ENCODE peak calls at places on chromosome 15, in four cellular contexts. J, N, H and I are unnamed samples.

GRCh38 chr15:51908312-51908711 is 63.3 kb downstream of the LEO1 start:
- DNase-seq in J (no peak), N (no peak), H (no peak), I (no peak)

GRCh38 chr15:36757189-36757814 is 177.9 kb downstream of the CDIN1 start:
- DNase-seq in J (no peak), N (no peak), H (no peak), I (no peak)

GRCh38 chr15:56040081-56041035 is 46.9 kb upstream of the NEDD4 start:
- DNase-seq in J (peak; percentile 54), N (peak; percentile 88), H (peak; percentile 38), I (peak; percentile 86)

GRCh38 chr15:53130943-53131342 is 340.8 kb upstream of the ONECUT1 start:
- DNase-seq in J (no peak), N (no peak), H (no peak), I (no peak)

GRCh38 chr15:42118650-42119531 is 24.5 kb upstream of the PLA2G4D start:
- DNase-seq in J (peak; percentile 59), N (no peak), H (no peak), I (no peak)

GRCh38 chr15:70535071-70535954 is 228.0 kb downstream of the UACA start:
- DNase-seq in J (no peak), N (no peak), H (no peak), I (no peak)

GRCh38 chr15:26038693-26039092 is 175.6 kb upstream of the ATP10A start:
- DNase-seq in J (peak; percentile 58), N (no peak), H (peak; percentile 65), I (no peak)

GRCh38 chr15:41603941-41604660 is 45.1 kb downstream of the TYRO3 start:
- DNase-seq in J (peak; percentile 92), N (peak; percentile 70), H (peak; percentile 83), I (peak; percentile 45)

GRCh38 chr15:82103500-82103899 is 57.7 kb upstream of the MEX3B start:
- DNase-seq in J (no peak), N (no peak), H (no peak), I (no peak)

GRCh38 chr15:71183063-71183462 is 67.8 kb downstream of the THSD4 start:
- DNase-seq in J (no peak), N (no peak), H (no peak), I (no peak)

GRCh38 chr15:35674873-35675781 is 129.2 kb upstream of the DPH6 start:
- DNase-seq in J (peak; percentile 20), N (no peak), H (no peak), I (no peak)

GRCh38 chr15:75640483-75641175 is 605 bp upstream of the IMP3 start:
- DNase-seq in J (peak; percentile 79), N (peak; percentile 54), H (no peak), I (peak; percentile 58)

GRCh38 chr15:80970018-80970657 is 19.5 kb downstream of the MESD start:
- DNase-seq in J (peak; percentile 86), N (peak; percentile 39), H (no peak), I (peak; percentile 59)

GRCh38 chr15:58704155-58704825 is 45.2 kb downstream of the ADAM10 start:
- DNase-seq in J (no peak), N (no peak), H (no peak), I (no peak)

GRCh38 chr15:89857673-89858072 is 36.1 kb downstream of the AP3S2 start:
- DNase-seq in J (no peak), N (no peak), H (no peak), I (no peak)

GRCh38 chr15:98443483-98443882 is 204.9 kb upstream of the IGF1R start:
- DNase-seq in J (no peak), N (no peak), H (no peak), I (no peak)

GRCh38 chr15:89817701-89818280 is 3.1 kb upstream of the ANPEP start:
- DNase-seq in J (no peak), N (no peak), H (no peak), I (no peak)

GRCh38 chr15:41982133-41982930 is 10.0 kb upstream of the EHD4 start:
- DNase-seq in J (no peak), N (no peak), H (no peak), I (no peak)

GRCh38 chr15:56892651-56893348 is 25.6 kb upstream of the TCF12 start:
- DNase-seq in J (no peak), N (no peak), H (no peak), I (no peak)

GRCh38 chr15:31046759-31047359 is 54.7 kb downstream of the TRPM1 start:
- DNase-seq in J (peak; percentile 27), N (no peak), H (peak; percentile 72), I (no peak)

GRCh38 chr15:83413054-83413719 is 34.0 kb upstream of the SH3GL3 start:
- DNase-seq in J (no peak), N (no peak), H (no peak), I (no peak)

GRCh38 chr15:88745696-88746095 is 57.5 kb upstream of the ACAN start:
- DNase-seq in J (no peak), N (no peak), H (no peak), I (no peak)

GRCh38 chr15:47409601-47410000 is 307.7 kb upstream of the SEMA6D start:
- DNase-seq in J (no peak), N (no peak), H (no peak), I (no peak)

GRCh38 chr15:78103406-78104118 is 11.2 kb downstream of the SH2D7 start:
- DNase-seq in J (no peak), N (no peak), H (no peak), I (peak; percentile 48)

GRCh38 chr15:62087671-62088360 is 21.0 kb downstream of the C2CD4A start:
- DNase-seq in J (no peak), N (no peak), H (no peak), I (peak; percentile 53)

GRCh38 chr15:55250392-55250791 is 39.2 kb downstream of the RAB27A start:
- DNase-seq in J (no peak), N (no peak), H (no peak), I (no peak)

GRCh38 chr15:72227720-72228119 is 3.3 kb downstream of the PKM start:
- DNase-seq in J (no peak), N (no peak), H (no peak), I (no peak)

GRCh38 chr15:31402003-31402402 is 75.4 kb downstream of the KLF13 start:
- DNase-seq in J (no peak), N (no peak), H (no peak), I (no peak)

GRCh38 chr15:32898991-32899613 is 181.3 kb downstream of the GREM1 start:
- DNase-seq in J (peak; percentile 82), N (no peak), H (peak; percentile 86), I (no peak)

GRCh38 chr15:50128266-50128665 is 9.2 kb upstream of the ATP8B4 start:
- DNase-seq in J (peak; percentile 27), N (no peak), H (peak; percentile 38), I (no peak)

GRCh38 chr15:85618956-85619491 is 175.7 kb downstream of the KLHL25 start:
- DNase-seq in J (peak; percentile 69), N (no peak), H (peak; percentile 56), I (no peak)

GRCh38 chr15:28919679-28920655 is 34.2 kb downstream of the APBA2 start:
- DNase-seq in J (no peak), N (no peak), H (no peak), I (no peak)

GRCh38 chr15:59570364-59570763 is 41.2 kb upstream of the GCNT3 start:
- DNase-seq in J (no peak), N (peak; percentile 45), H (no peak), I (peak; percentile 98)

GRCh38 chr15:73368301-73369072 is at the start of gene HCN4:
- DNase-seq in J (peak; percentile 94), N (no peak), H (peak; percentile 84), I (no peak)
- H2AFZ ChIP-seq in J (peak within 1 kb of the TSS; percentile 99), N (no peak within 1 kb of the TSS), H (no peak within 1 kb of the TSS), I (no peak within 1 kb of the TSS)

GRCh38 chr15:74259324-74259712 is 23.2 kb downstream of the CCDC33 start:
- DNase-seq in J (no peak), N (no peak), H (no peak), I (no peak)

GRCh38 chr15:74258456-74259323 is 22.6 kb downstream of the CCDC33 start:
- DNase-seq in J (no peak), N (no peak), H (no peak), I (no peak)

GRCh38 chr15:74257105-74257504 is 21.0 kb downstream of the CCDC33 start:
- DNase-seq in J (no peak), N (no peak), H (no peak), I (no peak)

GRCh38 chr15:74259821-74260502 is 23.8 kb downstream of the CCDC33 start:
- DNase-seq in J (no peak), N (no peak), H (no peak), I (no peak)

GRCh38 chr15:74257623-74258022 is 21.5 kb downstream of the CCDC33 start:
- DNase-seq in J (no peak), N (no peak), H (no peak), I (no peak)
- H3K79me2 ChIP-seq in J (no peaks in the 10 kb centered on the region), N (no peaks in the 10 kb centered on the region), H (no peaks in the 10 kb centered on the region), I (no peaks in the 10 kb centered on the region)

DNA sequence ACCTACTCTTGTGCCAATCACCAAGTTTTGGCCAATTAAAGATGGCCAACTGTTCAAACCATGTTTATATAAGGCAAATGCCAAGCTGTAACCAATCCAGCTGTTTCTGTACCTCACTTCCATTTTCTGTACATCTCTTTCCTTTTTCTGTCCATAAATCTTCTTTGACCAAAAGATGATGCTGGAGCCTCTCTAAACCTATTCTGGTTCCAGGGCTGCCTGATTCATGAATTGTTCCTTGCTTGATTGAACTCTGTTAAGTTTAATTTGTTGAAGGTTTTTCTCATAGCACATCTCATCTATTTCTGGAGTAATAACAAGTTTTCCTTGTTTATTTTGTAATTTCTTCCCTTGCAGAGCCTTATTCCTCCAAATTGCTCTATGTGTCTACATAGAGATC is 115.3 kb upstream of the SMAD3 start:
- DNase-seq in J (no peak), N (no peak), H (no peak), I (no peak)
- H3K27ac ChIP-seq in J (no peak overlapping the region), N (no peak overlapping the region), H (no peak overlapping the region), I (no peak overlapping the region)

GRCh38 chr15:48634096-48634495 is 11.4 kb downstream of the FBN1 start:
- DNase-seq in J (no peak), N (no peak), H (no peak), I (no peak)

GRCh38 chr15:48632651-48633050 is 12.9 kb downstream of the FBN1 start:
- DNase-seq in J (no peak), N (no peak), H (no peak), I (no peak)

GRCh38 chr15:48628832-48629231 is 16.7 kb downstream of the FBN1 start:
- DNase-seq in J (no peak), N (no peak), H (no peak), I (no peak)

GRCh38 chr15:48630245-48630644 is 15.3 kb downstream of the FBN1 start:
- DNase-seq in J (no peak), N (no peak), H (no peak), I (no peak)

GRCh38 chr15:48631191-48631770 is 14.2 kb downstream of the FBN1 start:
- DNase-seq in J (peak; percentile 20), N (no peak), H (no peak), I (no peak)
- H2AFZ ChIP-seq in J (no peak overlapping the region), N (no peak overlapping the region), H (no peak overlapping the region), I (no peak overlapping the region)

DNA sequence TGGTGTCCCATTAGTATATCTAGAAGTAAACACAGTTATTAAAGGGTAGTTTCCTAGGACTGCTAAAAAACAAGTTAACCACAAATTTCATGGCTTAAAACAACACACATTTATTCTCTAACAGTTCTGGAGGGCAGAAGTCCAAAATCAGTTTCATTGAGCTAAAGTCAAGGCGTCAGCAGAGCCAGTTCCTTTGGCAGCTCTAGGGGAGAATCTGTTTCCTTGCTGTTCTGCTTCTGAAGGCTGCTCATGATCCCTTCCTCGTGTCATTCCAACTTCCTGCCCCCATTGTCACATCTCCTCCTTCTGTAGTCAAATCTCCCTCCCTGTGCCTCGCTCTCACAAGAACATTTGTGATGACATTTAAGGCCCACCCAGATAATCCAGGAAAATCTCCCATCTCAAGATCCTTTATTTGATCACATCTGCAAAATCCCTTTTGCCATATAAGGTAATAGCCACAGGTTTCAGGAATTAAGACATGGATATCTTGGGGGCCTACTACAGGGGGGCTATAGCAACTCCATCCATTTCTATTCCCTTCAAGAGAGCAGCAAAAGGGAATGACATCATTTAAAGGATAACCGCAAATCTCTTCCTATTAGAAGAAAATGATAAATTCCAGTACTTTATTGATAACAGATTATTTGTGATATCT is 50.1 kb downstream of the GPR176 start:
- DNase-seq in J (no peak), N (no peak), H (no peak), I (no peak)
- H3K79me2 ChIP-seq in J (peaks cover 100% of the 10 kb centered on the region), N (no peaks in the 10 kb centered on the region), H (peaks cover 51% of the 10 kb centered on the region), I (no peaks in the 10 kb centered on the region)